ENCODE peak calls at places on chromosomes 4 and X, in four cellular contexts. P is breast epithelium, Z is right lobe of liver, S is GM23248. Y is an unnamed sample. For H3K27me3, the result is how much of the 10 kb centered on the place peaks cover.

GRCh38 chr4:126807132-126807531 is 825.6 kb upstream of the INTU start:
- DNase-seq in P (no peak), Z (no peak), S (peak), Y (no peak)

GRCh38 chr4:176988226-176988625 is 195.5 kb upstream of the VEGFC start:
- DNase-seq in P (no peak), Z (no peak), S (peak), Y (no peak)

GRCh38 chrX:17377047-17377692 is 2.2 kb downstream of the NHS start:
- DNase-seq in P (peak), Z (peak), S (peak), Y (peak)

GRCh38 chr4:127778102-127778501 is 4.0 kb upstream of the HSPA4L start:
- DNase-seq in P (no peak), Z (no peak), S (no peak), Y (no peak)

GRCh38 chrX:67523932-67524331 is 19.9 kb upstream of the AR start:
- DNase-seq in P (no peak), Z (no peak), S (no peak), Y (no peak)

GRCh38 chr4:115851918-115852766 is 738.7 kb upstream of the NDST4 start:
- DNase-seq in P (no peak), Z (peak), S (peak), Y (no peak)

GRCh38 chr4:138406881-138407280 is 164.7 kb upstream of the SLC7A11 start:
- DNase-seq in P (no peak), Z (no peak), S (peak), Y (no peak)

GRCh38 chrX:77635372-77635771 is 150.6 kb downstream of the ATRX start:
- DNase-seq in P (no peak), Z (no peak), S (no peak), Y (no peak)

GRCh38 chrX:56963377-56963776 is 32.0 kb downstream of the SPIN3 start:
- DNase-seq in P (no peak), Z (no peak), S (no peak), Y (no peak)

GRCh38 chr4:153792893-153793227 is 4.0 kb upstream of the SFRP2 start:
- DNase-seq in P (no peak), Z (no peak), S (no peak), Y (peak)

GRCh38 chr4:44196796-44197195 is 251.8 kb downstream of the KCTD8 start:
- DNase-seq in P (no peak), Z (no peak), S (no peak), Y (no peak)

GRCh38 chr4:16897991-16898827 is at the start of gene LDB2:
- DNase-seq in P (peak), Z (peak), S (peak), Y (peak)

DNA sequence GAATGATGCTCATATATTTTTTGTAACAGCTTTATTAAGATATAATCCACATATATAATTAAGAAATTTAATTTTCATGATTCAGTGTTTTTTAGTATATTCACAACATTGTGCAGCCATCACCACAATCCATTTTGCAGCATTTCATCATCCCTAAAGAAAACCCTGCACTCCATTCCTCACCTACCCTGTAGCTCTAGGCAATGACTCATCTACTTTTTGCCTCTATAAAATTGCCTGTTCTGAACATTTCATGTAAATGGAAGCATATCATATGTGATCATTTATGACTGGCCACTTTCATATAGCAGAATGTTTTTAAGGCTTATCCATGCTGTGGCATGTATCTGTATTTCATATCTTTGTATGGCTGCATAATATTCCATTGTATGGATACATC is 339.9 kb downstream of the MAPK10 start:
- DNase-seq in P (no peak), Z (no peak), S (no peak), Y (no peak)
- H3K4me3 ChIP-seq in P (no peak), Z (no peak), S (no peak), Y (no peak)

DNA sequence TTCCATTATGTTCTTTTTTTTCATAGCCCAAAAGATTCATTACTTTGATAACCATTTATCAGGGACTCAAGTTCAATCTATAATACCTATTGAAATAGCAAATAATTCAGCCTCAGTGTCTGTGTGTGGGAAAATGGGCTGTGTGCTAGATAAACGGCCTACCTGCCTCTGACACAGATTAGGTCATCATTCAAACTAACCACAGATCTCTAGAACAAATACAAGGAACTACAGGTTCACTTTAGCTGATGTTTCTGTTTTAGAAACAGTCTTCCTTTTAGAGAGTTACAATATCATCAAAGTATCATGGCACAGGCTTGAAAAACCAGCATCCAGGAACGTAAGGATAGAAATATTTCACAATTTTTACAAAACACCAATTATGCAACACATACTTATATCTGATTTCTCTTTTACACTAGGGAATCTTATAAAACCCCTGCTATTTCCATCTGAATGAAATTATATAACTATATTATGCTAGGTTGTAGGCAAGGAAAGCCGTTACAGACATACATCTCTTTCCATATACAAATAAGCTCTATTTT is 56.6 kb upstream of the MAB21L2 start:
- DNase-seq in P (no peak), Z (no peak), S (no peak), Y (no peak)
- H3K27me3 ChIP-seq in P (under half), Z (under half), S (under half), Y (under half)

GRCh38 chr4:10106421-10107039 is 10.1 kb downstream of the WDR1 start:
- DNase-seq in P (peak), Z (peak), S (peak), Y (peak)
- H3K4me3 ChIP-seq in P (no peak), Z (no peak), S (peak), Y (no peak)

GRCh38 chrX:120016068-120016441 is 61.4 kb downstream of the RHOXF2B start:
- DNase-seq in P (no peak), Z (no peak), S (no peak), Y (no peak)
- H3K27me3 ChIP-seq in P (under half), Z (under half), S (under half), Y (under half)

GRCh38 chrX:112235547-112235946 is 153.0 kb upstream of the TRPC5 start:
- DNase-seq in P (no peak), Z (no peak), S (no peak), Y (no peak)

DNA sequence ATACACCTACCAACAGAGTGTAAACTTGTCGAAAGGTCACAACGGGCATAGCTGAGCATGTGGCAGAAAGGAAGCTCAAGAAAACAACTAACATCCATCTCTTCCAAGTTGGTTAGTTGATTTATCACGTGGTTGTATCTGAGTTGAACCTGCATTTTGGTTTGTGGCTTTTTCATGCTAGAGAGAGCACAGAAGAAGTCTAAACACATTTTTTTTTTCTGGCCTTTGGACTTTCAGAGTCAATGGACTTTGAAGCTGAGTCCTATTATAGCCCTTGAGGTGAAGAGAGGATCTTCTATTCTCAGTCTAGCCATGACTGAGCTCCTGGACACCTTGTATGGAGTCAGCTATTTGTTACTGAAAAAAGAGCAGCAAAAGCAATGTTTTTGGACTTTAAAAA is 150.6 kb upstream of the TRPC5 start:
- DNase-seq in P (no peak), Z (no peak), S (no peak), Y (no peak)
- H3K4me3 ChIP-seq in P (no peak), Z (no peak), S (no peak), Y (no peak)

GRCh38 chr4:159010563-159011260 is 92.2 kb upstream of the RAPGEF2 start:
- DNase-seq in P (peak), Z (peak), S (peak), Y (peak)
- H3K27me3 ChIP-seq in P (under half), Z (under half), S (under half), Y (under half)

GRCh38 chr4:3683077-3683743 is 83.0 kb upstream of the ADRA2C start:
- DNase-seq in P (no peak), Z (no peak), S (no peak), Y (no peak)
- H3K4me3 ChIP-seq in P (no peak), Z (no peak), S (no peak), Y (no peak)

GRCh38 chrX:627995-628394 is 2.6 kb upstream of the SHOX start:
- DNase-seq in P (no peak), Z (no peak), S (no peak), Y (no peak)
- H3K27me3 ChIP-seq in P (under half), Z (under half), S (under half), Y (under half)

GRCh38 chr4:87592124-87592523 is 16.2 kb upstream of the DSPP start:
- DNase-seq in P (no peak), Z (no peak), S (no peak), Y (no peak)
- H3K4me3 ChIP-seq in P (no peak), Z (no peak), S (no peak), Y (no peak)

Y was measured in right cardiac atrium.